ENCODE peak calls at places on chromosomes 7 and 10, in four cellular contexts. G is K562, E is GM12878, R is HepG2. F is an unnamed sample.

GRCh38 chr7:47379629-47380324 is 202.1 kb downstream of the TNS3 start:
- DNase-seq in G (no peak), E (no peak), R (no peak), F (no peak)

GRCh38 chr10:103872137-103872933 is 17.0 kb upstream of the SH3PXD2A start:
- DNase-seq in G (no peak), E (no peak), R (no peak), F (no peak)

GRCh38 chr10:35387768-35388167 is 51.5 kb downstream of the CCNY start:
- DNase-seq in E (peak), G (peak), R (no peak), F (no peak)

GRCh38 chr7:127927339-127927679 is 103.9 kb downstream of the LRRC4 start:
- DNase-seq in R (peak), G (peak), E (no peak), F (no peak)

GRCh38 chr10:54903770-54904169 is 102.7 kb upstream of the PCDH15 start:
- DNase-seq in G (no peak), E (no peak), R (no peak), F (no peak)

GRCh38 chr10:71641986-71642385 is 77.6 kb downstream of the C10orf105 start:
- DNase-seq in G (no peak), R (no peak), E (no peak), F (no peak)

GRCh38 chr10:123139521-123140163 is 3.9 kb downstream of the HMX3 start:
- DNase-seq in G (peak), R (peak), E (no peak), F (no peak)

GRCh38 chr7:96995406-96996110 is 9.8 kb upstream of the DLX6 start:
- DNase-seq in G (no peak), R (no peak), E (no peak), F (no peak)

GRCh38 chr10:49307921-49308320 is 9.0 kb downstream of the C10orf71 start:
- DNase-seq in R (no peak), E (no peak), G (no peak), F (no peak)

GRCh38 chr10:12835709-12836108 is 165.8 kb downstream of the CCDC3 start:
- DNase-seq in R (no peak), G (no peak), E (no peak), F (no peak)

GRCh38 chr7:126589068-126589684 is 663.6 kb downstream of the GRM8 start:
- DNase-seq in G (no peak), E (no peak), R (no peak), F (no peak)

GRCh38 chr10:133418289-133418993 is 6.0 kb downstream of the SPRN start:
- DNase-seq in R (no peak), E (no peak), G (no peak), F (no peak)

GRCh38 chr7:97015787-97016391 is 8.7 kb downstream of the DLX5 start:
- DNase-seq in G (no peak), R (peak), E (no peak), F (no peak)

GRCh38 chr7:113424463-113424862 is 306.1 kb upstream of the SMIM30 start:
- DNase-seq in R (no peak), E (no peak), G (no peak), F (no peak)

GRCh38 chr10:60611291-60611747 is 167.0 kb upstream of the CDK1 start:
- DNase-seq in R (peak), G (peak), E (no peak), F (no peak)

GRCh38 chr10:132550366-132551092 is 12.9 kb downstream of the INPP5A start:
- DNase-seq in R (no peak), G (no peak), E (no peak), F (no peak)

GRCh38 chr7:28456037-28456436 is 43.7 kb downstream of the CREB5 start:
- DNase-seq in R (no peak), E (no peak), G (no peak), F (no peak)

GRCh38 chr10:34081948-34082347 is 733.1 kb downstream of the PARD3 start:
- DNase-seq in R (peak), G (peak), E (no peak), F (no peak)

GRCh38 chr7:66847879-66848810 is 72.9 kb upstream of the TMEM248 start:
- DNase-seq in R (peak), G (no peak), E (no peak), F (no peak)

GRCh38 chr7:20745716-20746115 is 41.0 kb downstream of the SP8 start:
- DNase-seq in E (no peak), R (no peak), G (no peak), F (peak)

GRCh38 chr10:42971251-42971599 is 105.6 kb upstream of the RET start:
- DNase-seq in R (no peak), E (no peak), G (no peak), F (no peak)

GRCh38 chr10:127759276-127759675 is 22.3 kb downstream of the FOXI2 start:
- DNase-seq in G (no peak), R (no peak), E (no peak), F (no peak)

GRCh38 chr7:73451780-73452398 is 18.3 kb downstream of the FZD9 start:
- DNase-seq in R (peak), E (peak), G (peak), F (peak)

GRCh38 chr10:3421537-3422257 is 249.1 kb upstream of the PITRM1 start:
- DNase-seq in E (no peak), G (no peak), R (no peak), F (no peak)
- TF ChIP-seq FOXK2 in E (no peak), G (no peak), R (no peak), F (no peak)

GRCh38 chr7:90192876-90193765 is 18.4 kb upstream of the STEAP2 start:
- DNase-seq in E (no peak), R (no peak), G (no peak), F (no peak)
- TF ChIP-seq SP1 in E (no peak), R (no peak), G (no peak), F (no peak)

DNA sequence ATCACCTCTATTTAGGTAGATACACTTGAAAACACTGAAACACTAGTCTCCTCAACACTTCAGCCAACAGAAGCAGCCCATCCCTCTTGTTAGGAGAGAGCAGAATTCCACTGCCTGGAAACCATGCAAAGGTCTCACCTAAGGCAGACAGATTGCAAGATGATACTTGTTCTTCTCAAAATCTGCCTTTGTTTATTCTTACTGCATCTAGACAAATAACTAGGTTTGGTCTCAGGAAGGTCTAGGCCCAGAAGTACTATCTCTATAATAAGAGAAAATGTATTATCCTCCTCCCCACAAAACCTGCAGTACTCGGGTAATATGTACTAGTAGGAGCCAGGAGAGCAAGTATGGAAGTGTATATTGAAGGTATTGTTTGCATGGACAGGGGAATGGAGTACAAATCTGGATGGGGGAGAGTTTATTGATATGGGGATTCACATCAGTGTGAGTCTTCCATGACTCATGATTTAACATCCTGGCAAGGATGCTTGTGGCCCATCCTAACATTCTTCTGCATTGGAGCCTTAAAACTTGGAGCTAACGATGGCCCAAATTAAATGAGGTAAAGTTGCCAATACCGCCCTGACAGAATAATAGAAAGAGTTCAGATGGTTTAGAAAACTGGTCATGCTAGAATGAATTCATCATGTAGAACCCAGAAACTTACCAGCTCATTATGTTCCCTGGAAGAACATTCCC is 109.2 kb downstream of the EPC1 start:
- DNase-seq in R (no peak), G (no peak), E (no peak), F (no peak)
- TF ChIP-seq FOXK2 in R (no peak), G (no peak), E (no peak), F (no peak)

DNA sequence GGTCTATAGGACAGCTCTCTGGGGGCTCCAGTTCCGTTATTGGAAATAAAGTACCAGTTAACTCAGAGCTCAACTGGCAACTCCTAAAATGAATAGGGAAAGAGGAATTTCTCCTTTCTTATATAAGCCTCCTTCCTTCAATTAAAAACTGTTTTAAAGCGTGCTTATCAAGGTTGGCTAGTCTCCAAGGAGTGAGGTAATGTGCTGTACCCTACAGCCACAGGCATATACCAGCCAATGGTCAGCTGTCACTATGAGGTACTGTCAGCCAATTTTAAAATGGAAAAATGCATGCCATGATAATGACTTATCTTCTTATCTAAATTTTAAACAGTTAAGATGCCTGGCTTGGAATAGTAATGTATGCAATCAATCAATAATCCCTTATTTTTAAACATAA is 76.2 kb downstream of the PLCE1 start:
- DNase-seq in G (peak), R (no peak), E (no peak), F (peak)
- TF ChIP-seq SP1 in G (no peak), R (no peak), E (no peak), F (no peak)

DNA sequence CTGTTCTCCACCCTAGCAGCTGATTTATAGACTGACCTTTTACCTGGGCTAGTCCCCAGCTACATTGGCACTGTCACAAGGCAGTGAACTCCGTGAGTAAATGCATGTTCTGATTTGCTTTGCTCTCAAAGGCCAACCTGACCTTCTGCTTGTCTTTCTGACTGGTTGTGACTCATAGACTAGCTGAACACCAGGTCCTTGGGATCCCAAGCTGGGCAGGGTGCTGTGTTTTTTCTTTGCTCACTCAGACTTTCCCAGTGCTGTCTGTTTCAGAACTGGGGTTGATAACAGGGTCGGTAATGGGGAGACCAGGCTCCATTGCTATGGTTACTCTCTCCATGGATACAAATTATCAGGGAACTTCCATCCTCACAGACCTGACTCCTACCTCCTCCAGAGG is 35.0 kb downstream of the EVX1 start:
- DNase-seq in E (no peak), R (peak), G (peak), F (no peak)
- TF ChIP-seq FOXK2 in E (no peak), R (no peak), G (no peak), F (no peak)

DNA sequence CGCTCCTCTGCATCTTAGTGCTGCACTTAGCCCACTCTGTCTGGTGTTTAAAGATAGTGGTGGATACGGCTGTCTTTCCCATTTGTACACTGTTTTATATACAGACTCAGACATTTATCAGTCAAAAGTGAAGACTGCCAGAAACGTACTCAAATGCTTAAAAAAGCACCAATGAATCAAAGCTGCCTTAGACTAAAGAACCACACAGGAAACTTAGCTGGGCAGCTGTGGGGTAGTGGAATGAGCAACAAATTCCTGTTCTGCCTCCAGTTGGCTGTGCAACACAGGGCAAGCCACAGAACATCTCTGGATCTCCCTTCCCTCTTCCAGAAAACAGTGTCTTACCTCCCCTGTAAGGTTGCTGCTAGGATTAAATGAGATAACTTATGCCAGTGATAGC is 76.0 kb downstream of the ATXN7L1 start:
- DNase-seq in R (no peak), G (no peak), E (peak), F (no peak)
- TF ChIP-seq SP1 in R (no peak), G (no peak), E (no peak), F (no peak)

DNA sequence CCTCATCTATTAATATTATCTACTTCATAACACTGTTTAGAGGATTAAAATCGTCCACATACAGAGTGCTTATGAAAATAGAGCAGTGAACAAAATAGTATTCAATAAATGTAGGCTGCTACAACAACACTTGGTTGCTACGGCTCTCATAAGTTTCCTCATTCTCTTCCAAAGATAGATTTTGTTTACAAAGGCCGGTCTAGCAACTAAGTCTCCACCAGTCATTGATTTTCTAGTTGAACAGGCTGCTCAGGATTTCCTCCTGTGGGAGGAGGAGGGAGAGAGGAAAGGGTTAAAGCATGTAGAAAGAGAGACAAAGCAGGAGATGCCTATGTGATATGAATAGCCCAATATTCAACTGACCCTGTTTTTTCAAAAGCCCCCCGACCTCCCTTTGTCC is 19.9 kb downstream of the IRF5 start:
- DNase-seq in R (no peak), E (no peak), G (no peak), F (no peak)
- TF ChIP-seq FOXK2 in R (no peak), E (no peak), G (no peak), F (no peak)

DNA sequence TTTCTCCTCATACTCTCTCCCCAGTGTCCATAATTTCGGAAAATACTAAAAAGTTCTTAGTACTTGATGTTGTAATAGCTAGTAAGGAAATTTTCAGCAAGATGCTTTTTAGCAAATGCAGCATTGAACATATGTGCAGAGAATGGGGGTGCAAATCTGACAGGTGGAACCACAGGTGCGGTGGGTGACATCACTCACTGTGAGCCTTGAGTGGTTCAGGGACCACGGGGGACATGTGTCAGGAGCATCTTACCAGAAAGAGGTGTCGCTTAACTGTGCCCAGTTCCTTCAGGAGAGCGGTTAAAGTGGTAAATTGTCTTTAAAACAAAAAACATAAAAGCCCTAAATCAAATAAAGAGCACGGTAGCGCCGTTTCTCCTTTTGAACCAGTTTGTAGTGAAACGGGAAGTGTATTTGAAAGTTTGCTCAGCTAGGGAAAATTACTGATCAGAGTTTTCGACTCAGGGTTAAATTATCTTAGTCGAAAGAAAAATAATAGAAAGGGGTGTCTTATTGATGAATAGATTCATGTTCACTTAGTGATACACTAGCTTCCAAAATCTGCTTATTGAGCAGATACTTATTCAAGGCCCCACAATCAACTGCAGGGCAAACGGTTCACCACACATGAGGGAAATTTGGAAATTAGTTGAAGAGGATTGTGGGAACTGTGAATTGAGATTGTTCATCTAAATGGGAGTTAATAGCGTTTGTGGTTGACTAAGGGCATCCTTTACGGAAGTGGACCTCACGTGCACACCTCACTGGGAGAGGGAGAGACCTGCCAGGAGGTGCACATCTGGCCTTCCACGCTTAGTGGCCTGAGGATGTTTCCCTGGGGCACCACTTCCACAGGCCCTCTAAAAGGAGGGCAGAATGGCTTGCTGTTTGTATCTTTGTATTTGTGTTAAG is 12.7 kb downstream of the CUL1 start:
- DNase-seq in E (no peak), G (no peak), R (no peak), F (no peak)
- TF ChIP-seq SP1 in E (no peak), G (no peak), R (no peak), F (no peak)

GRCh38 chr7:34128762-34129161 is 223.4 kb downstream of the BMPER start:
- DNase-seq in E (no peak), R (no peak), G (no peak), F (no peak)
- TF ChIP-seq FOXK2 in E (no peak), R (no peak), G (no peak), F (no peak)

DNA sequence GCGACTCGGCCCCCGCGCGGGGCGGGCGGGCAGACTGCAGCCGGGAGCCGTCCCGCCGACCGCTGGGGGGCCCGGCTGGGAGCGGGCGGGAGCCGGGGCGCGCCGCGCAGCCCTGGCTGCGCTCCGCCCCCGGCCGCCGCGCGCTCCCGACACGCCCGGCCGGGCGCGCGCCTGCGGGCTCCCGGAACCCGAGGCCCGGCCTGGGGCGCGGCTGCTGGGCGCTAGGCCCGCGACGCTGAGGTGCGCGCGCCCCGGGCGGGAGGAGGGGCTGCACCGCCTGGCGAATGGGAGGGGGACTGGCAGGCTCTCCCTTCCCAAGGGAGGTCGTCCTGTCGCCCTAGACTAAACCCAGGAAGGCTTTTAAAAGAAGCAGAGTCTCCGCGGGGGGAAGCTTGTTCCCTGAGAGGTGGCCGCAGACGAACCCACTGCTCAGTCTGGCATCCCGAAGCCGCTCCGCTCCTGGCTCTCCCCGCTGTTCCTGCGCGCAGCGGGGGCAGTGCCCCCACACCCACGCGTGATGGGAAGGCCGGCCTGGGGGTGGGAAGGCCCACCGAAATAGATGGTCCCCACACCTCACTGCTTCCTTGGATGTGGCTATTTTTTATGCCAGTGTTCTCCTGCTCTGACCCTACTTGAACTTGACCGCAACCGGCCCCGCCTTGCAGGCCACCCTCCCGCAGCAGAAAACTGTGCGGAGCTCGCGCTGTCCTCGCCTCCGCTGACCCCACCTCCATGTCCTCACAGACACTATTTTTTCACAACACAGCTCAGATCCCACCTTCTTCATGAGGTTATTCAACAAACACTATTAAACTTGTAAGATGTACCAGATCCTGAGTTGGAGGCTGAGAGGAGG is at the start of gene VOPP1:
- DNase-seq in R (peak), G (peak), E (no peak), F (peak)
- TF ChIP-seq SP1 in R (no peak), G (peak), E (no peak), F (no peak)

F was measured in HEK293T.